ENCODE peak calls at places on chromosomes 12 and 14, in eight cellular contexts. X is lower lobe of right lung, L is HCT116, M is bronchial epithelial cell, G is left ventricle myocardium inferior, N is HepG2, E is WERI-Rb-1, D is IMR-90. K is an unnamed sample.

GRCh38 chr12:108419949-108420348 is 80.8 kb upstream of the CMKLR1 start:
- DNase-seq in X (no peak), L (no peak), M (no peak), G (no peak), N (no peak), E (no peak), D (no peak), K (no peak)

GRCh38 chr12:3049176-3049575 is 28.0 kb upstream of the TSPAN9 start:
- DNase-seq in X (no peak), L (no peak), M (no peak), G (no peak), N (no peak), E (no peak), D (no peak), K (no peak)

GRCh38 chr12:132106921-132107320 is 37.2 kb downstream of the DDX51 start:
- DNase-seq in X (no peak), L (no peak), M (peak; percentile 1), G (no peak), N (no peak), E (no peak), D (peak; percentile 59), K (no peak)

GRCh38 chr14:77682158-77682553 is 25.7 kb downstream of the ALKBH1 start:
- DNase-seq in X (no peak), L (no peak), M (peak; percentile 69), G (no peak), N (peak; percentile 27), E (no peak), D (peak; percentile 65), K (no peak)

GRCh38 chr14:95834491-95834890 is 42.1 kb upstream of the TUNAR start:
- DNase-seq in X (no peak), L (no peak), M (no peak), G (no peak), N (no peak), E (no peak), D (no peak), K (no peak)

GRCh38 chr12:113874999-113875561 is 91.0 kb downstream of the RBM19 start:
- DNase-seq in X (no peak), L (no peak), M (no peak), G (no peak), N (no peak), E (no peak), D (peak; percentile 89), K (no peak)

GRCh38 chr12:119802472-119802871 is 74.6 kb downstream of the CIT start:
- DNase-seq in X (no peak), L (no peak), M (no peak), G (peak; percentile 38), N (no peak), E (no peak), D (peak; percentile 59), K (no peak)

GRCh38 chr12:64400041-64400440 is 4.2 kb upstream of the XPOT start:
- DNase-seq in X (no peak), L (no peak), M (peak; percentile 63), G (no peak), N (no peak), E (no peak), D (peak; percentile 68), K (no peak)

GRCh38 chr14:93045211-93045674 is 70.5 kb downstream of the ITPK1 start:
- DNase-seq in X (no peak), L (no peak), M (no peak), G (no peak), N (peak; percentile 65), E (peak; percentile 74), D (no peak), K (no peak)

GRCh38 chr14:104397956-104398355 is 181.6 kb upstream of the C14orf180 start:
- DNase-seq in X (no peak), L (no peak), M (no peak), G (no peak), N (no peak), E (no peak), D (no peak), K (no peak)

GRCh38 chr12:94092516-94093241 is 55.7 kb upstream of the PLXNC1 start:
- DNase-seq in X (no peak), L (no peak), M (peak; percentile 77), G (no peak), N (no peak), E (no peak), D (peak; percentile 25), K (no peak)

GRCh38 chr14:101734241-101734847 is 27.2 kb upstream of the PPP2R5C start:
- DNase-seq in X (no peak), L (no peak), M (no peak), G (no peak), N (no peak), E (no peak), D (no peak), K (no peak)

GRCh38 chr12:575948-576612 is 87.2 kb downstream of the NINJ2 start:
- DNase-seq in X (peak; percentile 89), L (peak; percentile 41), M (peak; percentile 59), G (peak; percentile 84), N (peak; percentile 79), E (peak; percentile 79), D (peak; percentile 31), K (peak; percentile 42)

GRCh38 chr14:102184678-102185040 is 45.0 kb downstream of the WDR20 start:
- DNase-seq in X (no peak), L (no peak), M (no peak), G (no peak), N (no peak), E (no peak), D (no peak), K (no peak)

GRCh38 chr12:79451988-79452387 is 238.8 kb downstream of the PAWR start:
- DNase-seq in X (no peak), L (no peak), M (peak; percentile 87), G (peak; percentile 38), N (peak; percentile 31), E (no peak), D (peak; percentile 88), K (peak; percentile 79)

GRCh38 chr12:89856431-89856830 is 147.8 kb upstream of the ATP2B1 start:
- DNase-seq in X (no peak), L (no peak), M (peak; percentile 76), G (no peak), N (no peak), E (no peak), D (peak; percentile 72), K (no peak)

GRCh38 chr12:93314177-93314497 is 63.6 kb upstream of the NUDT4 start:
- DNase-seq in X (no peak), L (no peak), M (no peak), G (no peak), N (no peak), E (no peak), D (no peak), K (no peak)

GRCh38 chr12:63876980-63877379 is 32.5 kb downstream of the SRGAP1 start:
- DNase-seq in X (no peak), L (no peak), M (no peak), G (no peak), N (no peak), E (no peak), D (no peak), K (no peak)

GRCh38 chr14:79040742-79041249 is 870.6 kb downstream of the NRXN3 start:
- DNase-seq in X (no peak), L (no peak), M (peak; percentile 53), G (no peak), N (no peak), E (no peak), D (no peak), K (no peak)

GRCh38 chr12:49671051-49671765 is 36.0 kb downstream of the FMNL3 start:
- DNase-seq in X (no peak), L (no peak), M (peak; percentile 8), G (no peak), N (no peak), E (no peak), D (no peak), K (no peak)

GRCh38 chr12:101782544-101782855 is 43.2 kb upstream of the SYCP3 start:
- DNase-seq in X (no peak), L (no peak), M (no peak), G (no peak), N (no peak), E (no peak), D (peak; percentile 69), K (no peak)

DNA sequence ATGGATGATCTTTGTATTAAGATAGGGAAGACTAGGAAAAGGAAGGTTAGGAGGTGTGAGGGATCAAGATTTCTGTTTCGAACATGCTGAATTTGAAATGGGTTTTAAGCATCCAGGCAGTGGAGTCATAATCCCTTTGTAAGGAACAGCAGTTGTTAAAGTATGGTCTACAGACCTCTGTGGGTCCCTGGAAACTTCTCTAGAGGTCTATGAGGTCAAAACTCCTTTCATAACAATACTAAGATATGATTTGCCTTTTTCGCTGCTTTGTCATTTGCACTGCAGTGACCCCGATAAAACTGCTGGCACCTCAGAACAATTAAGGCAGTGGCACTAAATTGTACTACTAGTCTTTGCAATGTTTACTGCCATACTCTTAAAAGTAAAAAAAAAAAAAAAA is 1.5 kb downstream of the RAD51AP1 start:
- DNase-seq in X (no peak), L (no peak), M (no peak), G (no peak), N (no peak), E (no peak), D (no peak), K (no peak)
- H3K4me3 ChIP-seq in X (no peak overlapping the region), L (peak overlapping the region; percentile 92), M (no peak overlapping the region), G (no peak overlapping the region), N (peak overlapping the region; percentile 84), E (peak overlapping the region; percentile 99), D (no peak overlapping the region), K (no peak overlapping the region)

GRCh38 chr12:106790020-106790419 is 15.5 kb downstream of the RIC8B start:
- DNase-seq in X (no peak), L (no peak), M (peak; percentile 19), G (no peak), N (no peak), E (no peak), D (no peak), K (no peak)
- TF ChIP-seq CTCF in X (no peak), L (peak; percentile 10), M (peak; percentile 31), G (peak; percentile 12), N (peak; percentile 8), E (peak; percentile 31), D (no peak), K (no peak)

GRCh38 chr12:57631566-57632368 is 1.2 kb downstream of the B4GALNT1 start:
- DNase-seq in X (no peak), L (no peak), M (no peak), G (no peak), N (no peak), E (peak; percentile 48), D (no peak), K (no peak)
- H3K27me3 ChIP-seq in X (peaks cover 71% of the 10 kb centered on the region), L (no peaks in the 10 kb centered on the region), M (peaks cover 27% of the 10 kb centered on the region), G (peaks cover 75% of the 10 kb centered on the region), N (no peaks in the 10 kb centered on the region), E (no peaks in the 10 kb centered on the region), D (peaks cover 50% of the 10 kb centered on the region), K (no peaks in the 10 kb centered on the region)

DNA sequence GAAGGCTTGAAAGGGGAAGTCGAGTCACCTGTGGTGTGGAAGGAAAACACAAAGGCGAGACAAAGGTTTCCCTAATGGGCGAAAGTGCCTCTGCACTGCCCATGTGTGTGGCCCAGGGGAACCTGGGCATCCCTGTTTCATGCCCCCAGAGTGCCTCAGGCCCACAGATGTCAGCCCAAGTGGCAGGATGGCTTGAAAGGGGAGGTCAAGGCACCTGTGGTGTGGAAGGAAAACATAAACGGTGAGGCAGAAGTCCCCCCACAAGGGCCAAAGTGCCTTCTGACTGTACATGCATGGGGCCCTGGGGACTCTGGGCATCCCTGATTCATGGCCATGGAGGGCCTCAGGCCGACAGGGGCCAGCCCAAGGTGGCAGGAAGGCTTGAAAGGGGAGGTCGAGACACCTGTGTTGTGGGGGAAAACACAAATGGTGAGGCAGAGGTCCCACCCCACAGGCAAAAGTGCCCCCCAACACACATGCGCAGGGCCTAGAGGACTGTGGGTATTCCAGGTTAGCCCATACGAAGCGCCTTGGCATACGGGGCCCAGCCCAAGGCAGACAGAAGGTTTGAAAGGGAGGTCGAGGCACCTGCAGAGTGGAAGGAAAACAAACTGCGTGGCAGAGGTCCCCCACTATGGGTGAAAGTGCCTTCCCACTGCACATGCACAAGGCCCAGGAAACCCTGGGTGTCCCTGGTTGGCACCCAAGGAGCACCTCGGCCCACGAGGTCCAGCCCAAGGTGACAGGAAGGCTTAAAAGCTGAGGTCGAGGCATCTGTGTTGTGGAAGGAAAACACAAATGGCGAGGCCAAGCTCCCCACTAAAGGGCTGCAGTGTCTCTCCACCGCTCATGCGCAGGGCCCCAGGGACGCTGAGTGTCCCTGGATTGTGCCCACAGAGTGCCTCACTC is 382.3 kb downstream of the ALG10 start:
- DNase-seq in X (peak; percentile 13), L (no peak), M (no peak), G (peak; percentile 1), N (no peak), E (peak; percentile 1), D (no peak), K (peak; percentile 31)
- H3K4me3 ChIP-seq in X (no peak overlapping the region), L (no peak overlapping the region), M (no peak overlapping the region), G (no peak overlapping the region), N (no peak overlapping the region), E (no peak overlapping the region), D (no peak overlapping the region), K (no peak overlapping the region)